ENCODE peak calls at places on chromosome 14, in eight cellular contexts. L is naive thymus-derived CD4-positive, alpha-beta T cell; W is adipocyte; K is tibial nerve; S is neuronal stem cell; C is transverse colon; P is adrenal gland; Y is A549. I is an unnamed sample. For H3K4me1, the result is how much of the 10 kb centered on the place peaks cover.

GRCh38 chr14:26194816-26195215 is 403.0 kb downstream of the NOVA1 start:
- DNase-seq in W (no peak), Y (no peak), L (no peak), P (no peak), C (no peak), S (no peak), K (no peak), I (no peak)

GRCh38 chr14:75561013-75561432 is 17.4 kb upstream of the FLVCR2 start:
- DNase-seq in L (no peak), P (peak), S (peak), K (peak), C (peak), Y (peak), W (peak), I (peak)

GRCh38 chr14:29637406-29637805 is 290.2 kb downstream of the PRKD1 start:
- DNase-seq in P (peak), C (no peak), L (no peak), S (no peak), Y (no peak), W (peak), K (peak), I (peak)

GRCh38 chr14:74792249-74793039 is 29.3 kb downstream of the YLPM1 start:
- DNase-seq in W (no peak), S (no peak), K (no peak), P (no peak), C (no peak), Y (no peak), L (peak), I (peak)

GRCh38 chr14:23061995-23062394 is 4.7 kb upstream of the CDH24 start:
- DNase-seq in P (peak), S (no peak), L (no peak), C (peak), Y (peak), K (peak), W (peak), I (peak)

GRCh38 chr14:24139272-24139934 is 2.0 kb downstream of the EMC9 start:
- DNase-seq in W (no peak), Y (peak), L (no peak), K (no peak), P (no peak), S (no peak), C (no peak), I (no peak)

GRCh38 chr14:39491134-39491541 is 58.9 kb upstream of the FBXO33 start:
- DNase-seq in P (no peak), K (no peak), W (peak), Y (peak), L (peak), C (no peak), S (no peak), I (peak)

GRCh38 chr14:59461891-59462290 is 3.3 kb downstream of the GPR135 start:
- DNase-seq in L (no peak), W (no peak), C (no peak), S (no peak), P (no peak), K (no peak), Y (no peak), I (no peak)

GRCh38 chr14:20627337-20628032 is 14.0 kb downstream of the OR6S1 start:
- DNase-seq in K (no peak), L (no peak), S (no peak), C (no peak), Y (no peak), W (no peak), P (no peak), I (no peak)

GRCh38 chr14:91947196-91948184 is at the start of gene FBLN5:
- DNase-seq in K (peak), W (peak), C (peak), P (peak), Y (peak), L (peak), S (peak), I (peak)

GRCh38 chr14:99733221-99733550 is 49.1 kb downstream of the CYP46A1 start:
- DNase-seq in P (no peak), C (no peak), Y (no peak), K (no peak), S (no peak), W (no peak), L (no peak), I (no peak)
- H3K4me1 ChIP-seq in P (under half), C (under half), Y (under half), K (under half), S (under half), W (under half), L (under half), I (under half)

GRCh38 chr14:60651051-60651935 is 2.0 kb upstream of the SIX1 start:
- DNase-seq in S (peak), W (no peak), P (no peak), L (no peak), Y (no peak), C (no peak), K (no peak), I (no peak)
- H3K4me3 ChIP-seq in S (no peak), W (no peak), P (no peak), L (no peak), Y (no peak), C (no peak), K (no peak), I (no peak)

GRCh38 chr14:52926994-52927393 is 23.9 kb downstream of the FERMT2 start:
- DNase-seq in W (peak), Y (no peak), K (no peak), P (no peak), L (no peak), C (no peak), S (no peak), I (no peak)
- H3K4me1 ChIP-seq in W (half or more), Y (half or more), K (under half), P (under half), L (under half), C (under half), S (under half), I (under half)

GRCh38 chr14:104843006-104843405 is 22.1 kb upstream of the CEP170B start:
- DNase-seq in W (no peak), Y (no peak), L (no peak), P (no peak), K (no peak), C (no peak), S (no peak), I (no peak)

GRCh38 chr14:104845033-104845666 is 19.9 kb upstream of the CEP170B start:
- DNase-seq in K (no peak), W (no peak), L (no peak), C (no peak), S (no peak), Y (no peak), P (no peak), I (no peak)

GRCh38 chr14:104841730-104842129 is 23.3 kb upstream of the CEP170B start:
- DNase-seq in P (no peak), Y (no peak), W (no peak), S (no peak), C (no peak), K (no peak), L (no peak), I (no peak)

GRCh38 chr14:104844306-104845032 is 20.6 kb upstream of the CEP170B start:
- DNase-seq in W (no peak), Y (no peak), K (no peak), P (no peak), L (no peak), C (no peak), S (no peak), I (no peak)

GRCh38 chr14:104843442-104844305 is 21.4 kb upstream of the CEP170B start:
- DNase-seq in W (peak), L (no peak), P (no peak), K (no peak), C (no peak), S (peak), Y (no peak), I (peak)
- H3K4me3 ChIP-seq in W (peak), L (no peak), P (no peak), K (peak), C (peak), S (peak), Y (no peak), I (peak)

DNA sequence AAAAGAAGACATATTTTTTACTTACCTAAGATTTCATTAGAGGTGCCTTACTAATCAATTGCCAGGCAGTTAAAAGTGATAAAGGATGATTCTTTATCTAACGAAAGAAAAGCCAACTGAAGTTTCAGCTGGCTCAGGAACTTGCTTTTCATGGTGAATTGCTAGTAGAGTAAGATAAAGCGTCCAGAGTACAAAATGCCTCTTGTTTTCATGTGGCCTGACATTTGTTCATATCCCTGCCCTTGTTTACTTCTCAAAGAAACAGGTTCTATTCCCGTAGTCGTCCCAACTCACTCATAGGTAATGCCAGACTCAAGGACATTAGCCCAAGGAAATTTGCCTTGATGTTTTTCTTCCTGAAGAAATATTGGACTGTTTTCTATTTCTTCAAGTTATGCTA is 420.8 kb downstream of the RAD51B start:
- DNase-seq in S (no peak), C (no peak), K (no peak), L (no peak), Y (no peak), P (no peak), W (no peak), I (no peak)
- H3K4me1 ChIP-seq in S (under half), C (half or more), K (under half), L (under half), Y (under half), P (under half), W (under half), I (under half)

DNA sequence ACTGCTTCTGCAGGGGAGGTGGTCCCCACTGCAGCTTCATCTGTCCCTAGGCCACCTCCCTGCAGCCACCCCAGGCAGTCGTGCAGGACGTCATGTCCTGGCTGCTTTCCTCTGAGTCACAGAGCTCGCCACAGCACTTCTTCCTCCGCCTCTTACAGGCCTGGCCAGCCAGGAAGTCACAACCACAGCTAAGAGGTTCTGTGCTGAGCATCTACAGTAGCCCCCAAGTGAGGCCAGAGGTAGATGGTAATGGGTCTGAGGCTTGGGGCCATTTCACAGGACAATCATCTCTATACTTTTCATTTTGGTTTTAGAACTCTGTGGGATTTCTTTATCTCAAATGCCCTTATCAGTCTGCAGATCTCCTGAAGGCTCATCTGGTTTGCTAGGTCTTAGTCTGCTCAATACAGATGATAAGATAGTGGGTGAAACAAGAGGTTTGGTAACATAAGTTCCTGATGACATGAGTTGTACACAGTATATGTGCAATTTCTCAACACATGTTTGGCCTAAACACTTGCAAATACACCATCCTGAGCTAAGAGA is 106.4 kb downstream of the ARF6 start:
- DNase-seq in L (peak), K (peak), W (peak), Y (peak), C (peak), P (peak), S (no peak), I (peak)
- H3K4me3 ChIP-seq in L (peak), K (no peak), W (peak), Y (no peak), C (no peak), P (no peak), S (no peak), I (no peak)

GRCh38 chr14:95535226-95536021 is 574 bp downstream of the GLRX5 start:
- DNase-seq in K (no peak), L (no peak), P (no peak), Y (no peak), S (no peak), C (no peak), W (peak), I (no peak)

GRCh38 chr14:95533391-95533821 is 1.4 kb upstream of the GLRX5 start:
- DNase-seq in K (no peak), C (no peak), P (no peak), Y (no peak), S (no peak), L (no peak), W (peak), I (peak)

GRCh38 chr14:95534299-95535225 is at the start of gene GLRX5:
- DNase-seq in W (peak), K (peak), P (peak), L (peak), S (peak), Y (peak), C (peak), I (peak)

GRCh38 chr14:95536036-95536577 is 1.3 kb downstream of the GLRX5 start:
- DNase-seq in K (no peak), Y (no peak), C (no peak), P (no peak), L (no peak), W (no peak), S (no peak), I (no peak)

GRCh38 chr14:95533822-95534221 is 1.0 kb upstream of the GLRX5 start:
- DNase-seq in Y (no peak), K (no peak), S (no peak), C (no peak), L (no peak), P (no peak), W (peak), I (no peak)
- H3K4me1 ChIP-seq in Y (under half), K (under half), S (under half), C (under half), L (under half), P (half or more), W (half or more), I (under half)